ENCODE peak calls at places on chromosomes 16 and 17, in nine cellular contexts. C is midbrain; B is RPMI8226; J is Karpas-422; Y is uterus; S is type B pancreatic cell; Q is HuH-7.5; D is stimulated activated CD4-positive, alpha-beta T cell treated with anti-CD3 and anti-CD28 coated beads, Interleukin-15, amount 100 ng/mL, for 1 hour; A is hypothalamus. X is an unnamed sample.

GRCh38 chr16:1150511-1150982 is 2.4 kb upstream of the CACNA1H start:
- DNase-seq in C (no peak), B (peak; percentile 76), J (peak; percentile 69), Y (no peak), S (no peak), Q (peak; percentile 69), D (peak; percentile 9), A (no peak), X (no peak)

GRCh38 chr16:22857296-22857695 is 43.3 kb downstream of the HS3ST2 start:
- DNase-seq in C (no peak), B (no peak), J (no peak), Y (no peak), S (no peak), Q (no peak), D (no peak), A (no peak), X (no peak)

GRCh38 chr17:76014925-76015261 is 12.2 kb downstream of the EVPL start:
- DNase-seq in C (no peak), B (peak; percentile 97), J (no peak), Y (no peak), S (no peak), Q (no peak), D (no peak), A (no peak), X (no peak)

GRCh38 chr17:55442462-55442861 is 20.8 kb upstream of the MMD start:
- DNase-seq in C (no peak), B (no peak), J (no peak), Y (no peak), S (no peak), Q (no peak), D (no peak), A (no peak), X (no peak)

GRCh38 chr17:27630607-27631408 is at the start of gene LGALS9:
- DNase-seq in C (peak; percentile 7), B (peak; percentile 61), J (no peak), Y (no peak), S (no peak), Q (no peak), D (no peak), A (peak; percentile 22), X (no peak)

GRCh38 chr17:46072998-46073397 is 73.9 kb downstream of the STH start:
- DNase-seq in C (no peak), B (no peak), J (no peak), Y (no peak), S (no peak), Q (no peak), D (no peak), A (no peak), X (no peak)

GRCh38 chr17:78257810-78258322 is 26.4 kb downstream of the TMEM235 start:
- DNase-seq in C (no peak), B (peak; percentile 89), J (no peak), Y (no peak), S (no peak), Q (no peak), D (no peak), A (no peak), X (no peak)

GRCh38 chr16:72197556-72197955 is 25.6 kb upstream of the PMFBP1 start:
- DNase-seq in C (no peak), B (no peak), J (no peak), Y (no peak), S (no peak), Q (no peak), D (no peak), A (no peak), X (no peak)

GRCh38 chr16:52515068-52515671 is 31.8 kb downstream of the TOX3 start:
- DNase-seq in C (no peak), B (no peak), J (no peak), Y (no peak), S (no peak), Q (no peak), D (no peak), A (no peak), X (no peak)

GRCh38 chr17:39573447-39574298 is 34.0 kb downstream of the NEUROD2 start:
- DNase-seq in C (peak; percentile 49), B (peak; percentile 60), J (peak; percentile 82), Y (peak; percentile 73), S (no peak), Q (peak; percentile 76), D (no peak), A (peak; percentile 50), X (peak; percentile 87)

GRCh38 chr17:64051153-64051552 is 30.7 kb upstream of the ICAM2 start:
- DNase-seq in C (no peak), B (no peak), J (no peak), Y (no peak), S (no peak), Q (no peak), D (no peak), A (no peak), X (no peak)

GRCh38 chr17:20143740-20144139 is 134.6 kb downstream of the SPECC1 start:
- DNase-seq in C (no peak), B (no peak), J (no peak), Y (no peak), S (no peak), Q (no peak), D (no peak), A (no peak), X (no peak)

GRCh38 chr16:30656974-30657865 is 1.0 kb upstream of the FBRS start:
- DNase-seq in C (no peak), B (no peak), J (no peak), Y (no peak), S (no peak), Q (no peak), D (no peak), A (no peak), X (no peak)

GRCh38 chr17:82734987-82735866 is at the start of gene FN3K:
- DNase-seq in C (peak; percentile 83), B (no peak), J (no peak), Y (peak; percentile 68), S (no peak), Q (peak; percentile 65), D (no peak), A (peak; percentile 84), X (peak; percentile 88)

X was measured in aorta.